ENCODE peak calls at places on chromosomes 6 and 20, in eight cellular contexts. W, L, P, U, B, Z, A and K are unnamed samples.

GRCh38 chr20:33689973-33690372 is 3.8 kb upstream of the E2F1 start:
- DNase-seq in W (peak), L (peak), P (no peak), U (no peak), B (no peak), Z (no peak), A (peak), K (no peak)

GRCh38 chr20:2693286-2693995 is 861 bp downstream of the EBF4 start:
- DNase-seq in W (no peak), L (no peak), P (peak), U (no peak), B (no peak), Z (peak), A (peak), K (peak)

GRCh38 chr6:37536462-37537225 is 37.0 kb upstream of the CCDC167 start:
- DNase-seq in W (no peak), L (no peak), P (peak), U (no peak), B (no peak), Z (no peak), A (no peak), K (no peak)

GRCh38 chr6:40755749-40756452 is 168.7 kb upstream of the LRFN2 start:
- DNase-seq in W (no peak), L (peak), P (no peak), U (peak), B (no peak), Z (no peak), A (no peak), K (no peak)

GRCh38 chr20:39072653-39073052 is 110.5 kb downstream of the DHX35 start:
- DNase-seq in W (no peak), L (no peak), P (no peak), U (no peak), B (no peak), Z (no peak), A (no peak), K (no peak)

GRCh38 chr6:3696525-3696924 is 55.0 kb downstream of the PXDC1 start:
- DNase-seq in W (peak), L (peak), P (no peak), U (no peak), B (no peak), Z (no peak), A (peak), K (no peak)

GRCh38 chr6:20953019-20953418 is 418.8 kb downstream of the CDKAL1 start:
- DNase-seq in W (peak), L (no peak), P (peak), U (no peak), B (no peak), Z (no peak), A (no peak), K (no peak)

GRCh38 chr6:129340983-129341382 is 369.0 kb downstream of the ARHGAP18 start:
- DNase-seq in W (peak), L (peak), P (no peak), U (no peak), B (no peak), Z (no peak), A (peak), K (peak)

GRCh38 chr20:50376888-50377459 is 133.2 kb upstream of the PTPN1 start:
- DNase-seq in W (no peak), L (no peak), P (no peak), U (no peak), B (no peak), Z (no peak), A (no peak), K (no peak)

GRCh38 chr20:44370639-44371218 is 15.2 kb downstream of the HNF4A start:
- DNase-seq in W (no peak), L (no peak), P (no peak), U (no peak), B (no peak), Z (no peak), A (no peak), K (peak)

GRCh38 chr20:17721802-17722486 is 22.2 kb downstream of the BANF2 start:
- DNase-seq in W (peak), L (peak), P (no peak), U (no peak), B (peak), Z (no peak), A (peak), K (no peak)

GRCh38 chr20:35020108-35021031 is 64.7 kb downstream of the MYH7B start:
- DNase-seq in W (no peak), L (peak), P (peak), U (no peak), B (no peak), Z (no peak), A (peak), K (no peak)